ENCODE peak calls at places on chromosomes 6 and 20, in ten cellular contexts. K, T, Z, E, A, N, Q, X, M and C are unnamed samples.
A peak's percentile ranks its signal among the peaks of the same experiment; 100 is the strongest.

GRCh38 chr6:116267879-116268588 is 11.7 kb downstream of the TSPYL1 start:
- DNase-seq in A (no peak), X (no peak), Q (no peak), N (no peak), M (no peak), E (no peak), T (no peak), K (no peak), Z (no peak), C (no peak)

GRCh38 chr20:64277571-64278318 is 22.2 kb downstream of the PCMTD2 start:
- DNase-seq in Q (no peak), T (no peak), X (no peak), E (no peak), K (no peak), A (no peak), M (no peak), Z (no peak), N (no peak), C (no peak)

GRCh38 chr6:56831334-56831733 is 123.6 kb upstream of the BEND6 start:
- DNase-seq in N (no peak), Q (no peak), X (no peak), M (no peak), E (no peak), A (no peak), Z (no peak), K (no peak), T (no peak), C (no peak)

GRCh38 chr6:33578588-33579011 is 1.5 kb downstream of the BAK1 start:
- DNase-seq in Z (no peak), E (no peak), A (no peak), M (peak; percentile 75), N (peak; percentile 46), Q (no peak), K (peak; percentile 86), X (peak; percentile 34), T (no peak), C (peak; percentile 68)

GRCh38 chr6:81465859-81466258 is 286.6 kb downstream of the TENT5A start:
- DNase-seq in K (no peak), Q (no peak), N (no peak), Z (no peak), M (no peak), T (no peak), X (no peak), E (no peak), A (no peak), C (no peak)

GRCh38 chr6:158002951-158003853 is 21.5 kb downstream of the SYNJ2 start:
- DNase-seq in M (peak; percentile 38), E (no peak), N (no peak), T (no peak), X (peak; percentile 37), A (peak; percentile 82), K (peak; percentile 48), Q (no peak), Z (peak; percentile 77), C (no peak)

GRCh38 chr20:31667315-31668285 is 29.9 kb downstream of the COX4I2 start:
- DNase-seq in K (no peak), N (no peak), M (no peak), T (no peak), E (no peak), X (peak; percentile 35), A (no peak), Q (no peak), Z (no peak), C (no peak)

GRCh38 chr6:169972736-169973135 is 221.3 kb downstream of the ERMARD start:
- DNase-seq in Z (no peak), K (peak; percentile 39), A (peak; percentile 34), N (peak; percentile 10), Q (no peak), X (no peak), M (no peak), E (no peak), T (no peak), C (no peak)

GRCh38 chr20:63580796-63581461 is 6.9 kb upstream of the HELZ2 start:
- DNase-seq in M (peak; percentile 50), E (no peak), K (peak; percentile 86), A (peak; percentile 62), Q (no peak), Z (no peak), X (peak; percentile 68), N (peak; percentile 53), T (no peak), C (peak; percentile 78)

GRCh38 chr6:141653590-141653989 is 479.1 kb upstream of the GJE1 start:
- DNase-seq in X (peak; percentile 3), A (no peak), Z (no peak), T (no peak), K (no peak), Q (no peak), E (no peak), N (no peak), M (no peak), C (no peak)

GRCh38 chr6:12208190-12208589 is 82.0 kb upstream of the EDN1 start:
- DNase-seq in Z (no peak), E (peak; percentile 68), Q (no peak), T (no peak), K (peak; percentile 86), X (no peak), A (no peak), N (peak; percentile 27), M (peak; percentile 12), C (no peak)

GRCh38 chr6:79077680-79078056 is 386 bp downstream of the PHIP start:
- DNase-seq in Q (no peak), M (peak; percentile 53), N (peak; percentile 49), Z (no peak), X (no peak), K (no peak), T (no peak), A (no peak), E (peak; percentile 60), C (peak; percentile 32)

GRCh38 chr6:21053612-21054011 is 519.4 kb downstream of the CDKAL1 start:
- DNase-seq in X (no peak), K (no peak), T (no peak), Z (no peak), N (no peak), A (no peak), Q (no peak), E (no peak), M (no peak), C (no peak)

GRCh38 chr6:106527979-106528378 is 101.3 kb downstream of the RTN4IP1 start:
- DNase-seq in Q (no peak), T (no peak), K (no peak), E (no peak), X (no peak), A (no peak), Z (no peak), M (no peak), N (no peak), C (no peak)

GRCh38 chr20:7305971-7306370 is 538.5 kb downstream of the BMP2 start:
- DNase-seq in M (no peak), T (no peak), K (no peak), X (no peak), E (no peak), Z (no peak), N (no peak), Q (no peak), A (no peak), C (no peak)

GRCh38 chr6:107991939-107992560 is 34.0 kb upstream of the SEC63 start:
- DNase-seq in T (no peak), N (no peak), X (no peak), A (no peak), K (no peak), Q (no peak), E (no peak), M (no peak), Z (no peak), C (no peak)

GRCh38 chr6:149230729-149231434 is 86.6 kb upstream of the TAB2 start:
- DNase-seq in Q (no peak), X (no peak), Z (no peak), K (no peak), A (no peak), E (no peak), N (no peak), T (no peak), M (no peak), C (no peak)

GRCh38 chr6:156886409-156886808 is 109.2 kb downstream of the ARID1B start:
- DNase-seq in A (no peak), M (no peak), X (peak; percentile 62), N (peak; percentile 52), T (no peak), Z (no peak), Q (no peak), E (peak; percentile 58), K (no peak), C (no peak)

GRCh38 chr6:87731080-87731479 is 29.0 kb upstream of the AKIRIN2 start:
- DNase-seq in A (no peak), Z (no peak), T (no peak), M (no peak), X (no peak), Q (no peak), K (no peak), E (no peak), N (no peak), C (no peak)

GRCh38 chr6:92810913-92811312 is 608.4 kb downstream of the EPHA7 start:
- DNase-seq in M (no peak), E (no peak), K (no peak), A (no peak), N (no peak), Q (no peak), X (peak; percentile 10), T (peak; percentile 13), Z (no peak), C (peak; percentile 27)

GRCh38 chr6:89139509-89140346 is 6.1 kb upstream of the PM20D2 start:
- DNase-seq in T (no peak), N (no peak), A (no peak), Z (no peak), M (no peak), E (no peak), X (no peak), K (no peak), Q (no peak), C (no peak)

GRCh38 chr6:155314773-155315515 is 660 bp upstream of the TFB1M start:
- DNase-seq in T (peak; percentile 85), K (no peak), E (peak; percentile 80), N (peak; percentile 64), Q (no peak), M (peak; percentile 63), X (peak; percentile 86), A (peak; percentile 82), Z (peak; percentile 34), C (peak; percentile 12)
- TF ChIP-seq POLR2A in T (no peak), K (no peak), E (no peak), N (no peak), Q (no peak), M (no peak), X (peak; percentile 87), A (no peak), Z (no peak), C (no peak)

GRCh38 chr6:17863971-17864754 is 123.3 kb downstream of the KIF13A start:
- DNase-seq in E (no peak), K (no peak), A (no peak), M (peak; percentile 42), N (no peak), X (peak; percentile 50), Z (no peak), T (no peak), Q (no peak), C (no peak)
- TF ChIP-seq POLR2AphosphoS5 in E (no peak), K (no peak), A (no peak), M (no peak), N (no peak), X (no peak), Z (no peak), T (no peak), Q (no peak), C (no peak)

GRCh38 chr6:111591370-111591900 is 14.2 kb downstream of the TRAF3IP2 start:
- DNase-seq in M (peak; percentile 85), K (no peak), T (no peak), Z (peak; percentile 92), N (peak; percentile 88), X (peak; percentile 58), E (peak; percentile 95), A (peak; percentile 97), Q (peak; percentile 98), C (no peak)
- TF ChIP-seq POLR2A in M (no peak), K (no peak), T (no peak), Z (no peak), N (no peak), X (no peak), E (no peak), A (peak; percentile 48), Q (peak; percentile 62), C (no peak)

GRCh38 chr6:101454106-101454676 is 60.7 kb downstream of the GRIK2 start:
- DNase-seq in K (no peak), E (no peak), X (no peak), Z (no peak), A (no peak), N (no peak), T (no peak), M (peak; percentile 15), Q (no peak), C (no peak)
- TF ChIP-seq POLR2AphosphoS5 in K (no peak), E (no peak), X (no peak), Z (no peak), A (no peak), N (no peak), T (no peak), M (no peak), Q (no peak), C (no peak)